ENCODE peak calls at places on chromosomes 1 and 21, in ten cellular contexts. I, D, E, R, B, L, H, N, G and K are unnamed samples.

GRCh38 chr1:84352298-84353106 is 45.8 kb upstream of the DNASE2B start:
- DNase-seq in I (no peak), D (no peak), E (no peak), R (no peak), B (no peak), L (no peak), H (peak; percentile 36), N (no peak), G (no peak), K (no peak)

GRCh38 chr21:33654412-33654811 is 12.1 kb downstream of the ITSN1 start:
- DNase-seq in I (no peak), D (no peak), E (no peak), R (no peak), B (no peak), L (no peak), H (no peak), N (no peak), G (no peak), K (no peak)

GRCh38 chr1:229130028-229130668 is 140.8 kb upstream of the RAB4A start:
- DNase-seq in I (peak; percentile 71), D (peak; percentile 68), E (no peak), R (no peak), B (peak; percentile 83), L (no peak), H (no peak), N (no peak), G (no peak), K (no peak)

GRCh38 chr21:45994738-45995685 is 13.4 kb downstream of the COL6A1 start:
- DNase-seq in I (peak; percentile 69), D (no peak), E (no peak), R (no peak), B (no peak), L (no peak), H (no peak), N (no peak), G (no peak), K (no peak)

GRCh38 chr1:49226758-49227157 is 450.1 kb upstream of the BEND5 start:
- DNase-seq in I (no peak), D (no peak), E (no peak), R (no peak), B (no peak), L (no peak), H (no peak), N (no peak), G (no peak), K (no peak)

GRCh38 chr1:78114034-78114956 is 68.5 kb downstream of the GIPC2 start:
- DNase-seq in I (no peak), D (peak; percentile 76), E (peak; percentile 58), R (peak; percentile 59), B (peak; percentile 38), L (peak; percentile 35), H (peak; percentile 78), N (peak; percentile 48), G (peak; percentile 73), K (peak; percentile 74)

GRCh38 chr1:165452336-165453130 is 7.6 kb upstream of the RXRG start:
- DNase-seq in I (no peak), D (no peak), E (no peak), R (no peak), B (no peak), L (no peak), H (no peak), N (no peak), G (no peak), K (no peak)

GRCh38 chr1:97379387-97380075 is 541.3 kb downstream of the DPYD start:
- DNase-seq in I (no peak), D (no peak), E (no peak), R (peak; percentile 86), B (no peak), L (no peak), H (peak; percentile 73), N (no peak), G (no peak), K (no peak)

GRCh38 chr1:38038836-38039235 is 7.8 kb downstream of the POU3F1 start:
- DNase-seq in I (no peak), D (no peak), E (no peak), R (peak; percentile 57), B (no peak), L (no peak), H (peak; percentile 73), N (no peak), G (no peak), K (no peak)

GRCh38 chr1:44576456-44577150 is 97.7 kb downstream of the TMEM53 start:
- DNase-seq in I (no peak), D (no peak), E (no peak), R (no peak), B (no peak), L (no peak), H (no peak), N (no peak), G (no peak), K (no peak)

GRCh38 chr1:55213885-55214213 is 1.3 kb downstream of the USP24 start:
- DNase-seq in I (peak; percentile 63), D (no peak), E (no peak), R (no peak), B (no peak), L (no peak), H (no peak), N (no peak), G (no peak), K (no peak)

GRCh38 chr1:160726498-160727391 is 12.3 kb upstream of the SLAMF7 start:
- DNase-seq in I (no peak), D (peak; percentile 63), E (peak; percentile 52), R (peak; percentile 27), B (peak; percentile 79), L (peak; percentile 80), H (peak; percentile 63), N (peak; percentile 81), G (peak; percentile 60), K (peak; percentile 90)

GRCh38 chr1:44707112-44707881 is 23.7 kb downstream of the RNU5D-1 start:
- DNase-seq in I (no peak), D (no peak), E (no peak), R (peak; percentile 93), B (no peak), L (peak; percentile 63), H (peak; percentile 94), N (peak; percentile 76), G (peak; percentile 90), K (peak; percentile 66)

GRCh38 chr1:235748747-235749146 is 99.2 kb upstream of the GNG4 start:
- DNase-seq in I (no peak), D (no peak), E (no peak), R (no peak), B (no peak), L (no peak), H (no peak), N (no peak), G (no peak), K (no peak)

GRCh38 chr1:232628335-232629214 is 1.4 kb downstream of the SIPA1L2 start:
- DNase-seq in I (no peak), D (no peak), E (no peak), R (no peak), B (no peak), L (peak; percentile 69), H (peak; percentile 49), N (no peak), G (no peak), K (peak; percentile 52)

GRCh38 chr1:53378932-53379661 is 51.2 kb upstream of the LRP8 start:
- DNase-seq in I (peak; percentile 24), D (no peak), E (no peak), R (no peak), B (no peak), L (no peak), H (no peak), N (no peak), G (no peak), K (no peak)

GRCh38 chr21:16588433-16588860 is 858.7 kb downstream of the USP25 start:
- DNase-seq in I (peak; percentile 85), D (peak; percentile 52), E (no peak), R (peak; percentile 82), B (no peak), L (peak; percentile 70), H (peak; percentile 90), N (peak; percentile 21), G (peak; percentile 90), K (peak; percentile 54)

GRCh38 chr1:166924829-166925541 is 48.9 kb upstream of the TADA1 start:
- DNase-seq in I (no peak), D (no peak), E (peak; percentile 33), R (no peak), B (no peak), L (no peak), H (no peak), N (no peak), G (peak; percentile 9), K (no peak)

GRCh38 chr1:92315766-92316413 is 17.0 kb downstream of the RPAP2 start:
- DNase-seq in I (no peak), D (no peak), E (no peak), R (no peak), B (no peak), L (no peak), H (no peak), N (no peak), G (no peak), K (no peak)

GRCh38 chr21:34135330-34135729 is 62.0 kb downstream of the MRPS6 start:
- DNase-seq in I (no peak), D (no peak), E (no peak), R (no peak), B (no peak), L (no peak), H (peak; percentile 15), N (no peak), G (no peak), K (no peak)

GRCh38 chr21:26846036-26846931 is 1.1 kb upstream of the ADAMTS1 start:
- DNase-seq in I (peak; percentile 94), D (peak; percentile 78), E (no peak), R (no peak), B (no peak), L (peak; percentile 61), H (peak; percentile 91), N (no peak), G (peak; percentile 63), K (no peak)

GRCh38 chr1:54854376-54855020 is 32.5 kb downstream of the DHCR24 start:
- DNase-seq in I (peak; percentile 40), D (no peak), E (no peak), R (no peak), B (no peak), L (no peak), H (no peak), N (no peak), G (no peak), K (no peak)

GRCh38 chr1:76176020-76176419 is 101.5 kb downstream of the ST6GALNAC3 start:
- DNase-seq in I (no peak), D (no peak), E (no peak), R (no peak), B (no peak), L (no peak), H (no peak), N (no peak), G (no peak), K (no peak)

GRCh38 chr1:25556791-25557476 is 13.5 kb downstream of the LDLRAP1 start:
- DNase-seq in I (no peak), D (no peak), E (no peak), R (no peak), B (peak; percentile 58), L (peak; percentile 55), H (peak; percentile 80), N (no peak), G (no peak), K (no peak)

GRCh38 chr1:246181244-246181643 is 325.8 kb downstream of the SMYD3 start:
- DNase-seq in I (no peak), D (no peak), E (no peak), R (no peak), B (no peak), L (no peak), H (peak; percentile 7), N (no peak), G (no peak), K (no peak)

GRCh38 chr1:155698382-155699038 is 9.6 kb downstream of the DAP3 start:
- DNase-seq in I (no peak), D (no peak), E (no peak), R (peak; percentile 48), B (no peak), L (no peak), H (peak; percentile 65), N (no peak), G (peak; percentile 7), K (no peak)

GRCh38 chr1:25095635-25096200 is 136.6 kb downstream of the SYF2 start:
- DNase-seq in I (no peak), D (no peak), E (peak; percentile 68), R (no peak), B (peak; percentile 42), L (no peak), H (no peak), N (no peak), G (no peak), K (no peak)

GRCh38 chr1:192518700-192519099 is 56.9 kb upstream of the RGS1 start:
- DNase-seq in I (no peak), D (no peak), E (no peak), R (no peak), B (no peak), L (no peak), H (no peak), N (no peak), G (no peak), K (no peak)